ENCODE peak calls at places on chromosomes 7 and 10, in four cellular contexts. One of them, this sample, is unnamed.

GRCh38 chr7:49781996-49782395 is 8.6 kb downstream of the VWC2 start:
- DNase-seq in vagina: no peak
- DNase-seq in colonic mucosa: no peak
- DNase-seq in heart right ventricle: no peak
- DNase-seq in this sample: no peak

GRCh38 chr10:34143466-34143865 is 671.6 kb downstream of the PARD3 start:
- DNase-seq in colonic mucosa: no peak
- DNase-seq in heart right ventricle: no peak
- DNase-seq in vagina: no peak
- DNase-seq in this sample: no peak

GRCh38 chr10:119364941-119365340 is 157.6 kb downstream of the GRK5 start:
- DNase-seq in heart right ventricle: no peak
- DNase-seq in vagina: no peak
- DNase-seq in colonic mucosa: no peak
- DNase-seq in this sample: no peak

GRCh38 chr10:3683560-3683959 is 101.4 kb downstream of the KLF6 start:
- DNase-seq in heart right ventricle: no peak
- DNase-seq in vagina: no peak
- DNase-seq in colonic mucosa: no peak
- DNase-seq in this sample: no peak

GRCh38 chr7:1226155-1226901 is 6.3 kb upstream of the UNCX start:
- DNase-seq in heart right ventricle: no peak
- DNase-seq in vagina: no peak
- DNase-seq in colonic mucosa: no peak
- DNase-seq in this sample: no peak

GRCh38 chr7:134645935-134646334 is 718 bp upstream of the BPGM start:
- DNase-seq in heart right ventricle: peak; percentile 9
- DNase-seq in colonic mucosa: no peak
- DNase-seq in vagina: no peak
- DNase-seq in this sample: no peak

GRCh38 chr7:73971701-73972341 is 56.2 kb upstream of the ELN start:
- DNase-seq in heart right ventricle: no peak
- DNase-seq in vagina: no peak
- DNase-seq in colonic mucosa: peak; percentile 19
- DNase-seq in this sample: peak; percentile 63

GRCh38 chr7:699260-700170 is 27.0 kb upstream of the DNAAF5 start:
- DNase-seq in vagina: peak; percentile 64
- DNase-seq in colonic mucosa: peak; percentile 47
- DNase-seq in heart right ventricle: peak; percentile 30
- DNase-seq in this sample: peak; percentile 65

GRCh38 chr7:101162551-101163280 is 2.7 kb downstream of the VGF start:
- DNase-seq in colonic mucosa: peak; percentile 56
- DNase-seq in heart right ventricle: no peak
- DNase-seq in vagina: no peak
- DNase-seq in this sample: no peak

GRCh38 chr7:137936509-137937201 is 65.2 kb downstream of the CREB3L2 start:
- DNase-seq in vagina: no peak
- DNase-seq in heart right ventricle: no peak
- DNase-seq in colonic mucosa: no peak
- DNase-seq in this sample: no peak

GRCh38 chr7:94325121-94325475 is 69.6 kb upstream of the COL1A2 start:
- DNase-seq in heart right ventricle: no peak
- DNase-seq in vagina: no peak
- DNase-seq in colonic mucosa: no peak
- DNase-seq in this sample: no peak

GRCh38 chr7:139427788-139428187 is 55.7 kb downstream of the KLRG2 start:
- DNase-seq in vagina: no peak
- DNase-seq in colonic mucosa: no peak
- DNase-seq in heart right ventricle: no peak
- DNase-seq in this sample: no peak

GRCh38 chr10:8594176-8594575 is 539.7 kb downstream of the GATA3 start:
- DNase-seq in vagina: no peak
- DNase-seq in heart right ventricle: no peak
- DNase-seq in colonic mucosa: no peak
- DNase-seq in this sample: no peak

GRCh38 chr7:74289660-74290589 is 718 bp downstream of the CLIP2 start:
- DNase-seq in vagina: no peak
- DNase-seq in heart right ventricle: peak; percentile 36
- DNase-seq in colonic mucosa: peak; percentile 73
- DNase-seq in this sample: peak; percentile 82

GRCh38 chr10:124594240-124594639 is 132.6 kb downstream of the LHPP start:
- DNase-seq in vagina: no peak
- DNase-seq in heart right ventricle: no peak
- DNase-seq in colonic mucosa: no peak
- DNase-seq in this sample: no peak
- H3K4me1 ChIP-seq in vagina: peaks cover 13% of the 10 kb centered on the region
- H3K4me1 ChIP-seq in heart right ventricle: peaks cover 2% of the 10 kb centered on the region
- H3K4me1 ChIP-seq in colonic mucosa: peaks cover 2% of the 10 kb centered on the region
- H3K4me1 ChIP-seq in this sample: peaks cover 8% of the 10 kb centered on the region

DNA sequence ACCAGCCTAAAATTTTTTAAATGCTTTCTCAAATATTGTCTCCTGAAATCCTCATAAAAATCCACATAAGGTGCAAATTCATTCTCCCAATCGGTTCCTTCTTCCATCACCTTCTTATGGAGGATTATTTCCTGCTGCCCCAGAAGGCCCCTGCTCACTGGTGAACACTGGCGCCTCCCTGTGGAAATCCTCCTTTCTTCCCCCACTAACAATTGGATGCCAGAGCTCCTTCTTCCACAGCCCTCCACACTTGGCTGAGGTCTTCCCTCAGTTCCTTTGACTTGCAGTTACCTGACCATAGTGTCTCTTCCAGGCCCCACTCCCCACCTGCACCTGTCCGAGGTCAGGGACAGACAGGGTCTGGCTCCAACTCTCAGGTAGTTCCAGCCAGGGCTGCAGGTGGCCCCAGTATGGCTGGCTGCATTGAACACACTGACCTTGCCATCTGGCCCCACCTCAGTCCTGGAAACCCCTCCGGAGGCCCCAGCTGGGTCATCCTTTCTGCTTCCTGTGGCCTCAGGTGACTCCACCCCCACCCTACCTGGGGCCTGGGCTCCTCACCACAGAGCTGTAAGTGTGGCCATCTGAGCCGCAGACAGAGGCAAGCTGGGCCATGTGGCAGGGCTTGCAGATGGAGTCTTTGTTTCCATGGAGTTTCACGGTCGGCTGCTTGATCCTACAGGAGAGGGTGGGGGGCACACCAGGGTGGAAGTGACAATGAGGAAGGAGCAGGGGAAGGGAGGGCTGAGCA is 18.4 kb downstream of the SPOCK2 start:
- DNase-seq in vagina: no peak
- DNase-seq in colonic mucosa: no peak
- DNase-seq in heart right ventricle: no peak
- DNase-seq in this sample: no peak
- TF ChIP-seq CTCF in vagina: no peak
- TF ChIP-seq CTCF in colonic mucosa: no peak
- TF ChIP-seq CTCF in heart right ventricle: peak; percentile 16
- TF ChIP-seq CTCF in this sample: no peak

GRCh38 chr10:77291596-77292505 is 345.8 kb downstream of the KCNMA1 start:
- DNase-seq in vagina: no peak
- DNase-seq in colonic mucosa: no peak
- DNase-seq in heart right ventricle: no peak
- DNase-seq in this sample: no peak

GRCh38 chr10:77289027-77289501 is 348.5 kb downstream of the KCNMA1 start:
- DNase-seq in colonic mucosa: no peak
- DNase-seq in vagina: no peak
- DNase-seq in heart right ventricle: no peak
- DNase-seq in this sample: no peak

GRCh38 chr10:77290528-77291155 is 347.0 kb downstream of the KCNMA1 start:
- DNase-seq in heart right ventricle: no peak
- DNase-seq in vagina: no peak
- DNase-seq in colonic mucosa: no peak
- DNase-seq in this sample: no peak

GRCh38 chr10:77287647-77288120 is 349.9 kb downstream of the KCNMA1 start:
- DNase-seq in heart right ventricle: peak; percentile 5
- DNase-seq in vagina: no peak
- DNase-seq in colonic mucosa: peak; percentile 20
- DNase-seq in this sample: no peak

DNA sequence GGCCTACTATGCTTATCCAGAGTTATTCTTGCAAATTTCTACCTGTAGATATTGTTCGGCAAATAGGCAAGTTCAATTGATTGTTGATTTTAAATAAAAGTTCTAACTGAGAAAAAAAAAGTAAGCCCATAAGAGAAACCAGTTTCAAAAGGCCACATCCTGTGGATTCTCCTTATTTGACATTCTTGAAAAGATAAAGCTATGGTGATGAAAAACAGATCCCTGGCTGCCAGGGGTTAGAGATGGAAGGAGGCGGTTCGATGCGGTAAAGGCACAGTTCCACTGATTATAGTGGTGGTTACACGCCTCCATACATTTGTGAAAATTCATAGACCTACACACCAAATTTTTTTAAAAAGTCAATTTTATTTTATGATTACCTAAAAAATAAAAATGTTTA is 347.8 kb downstream of the KCNMA1 start:
- DNase-seq in colonic mucosa: no peak
- DNase-seq in heart right ventricle: no peak
- DNase-seq in vagina: no peak
- DNase-seq in this sample: no peak
- H3K4me1 ChIP-seq in colonic mucosa: no peaks in the 10 kb centered on the region
- H3K4me1 ChIP-seq in heart right ventricle: no peaks in the 10 kb centered on the region
- H3K4me1 ChIP-seq in vagina: peaks cover 12% of the 10 kb centered on the region
- H3K4me1 ChIP-seq in this sample: no peaks in the 10 kb centered on the region

DNA sequence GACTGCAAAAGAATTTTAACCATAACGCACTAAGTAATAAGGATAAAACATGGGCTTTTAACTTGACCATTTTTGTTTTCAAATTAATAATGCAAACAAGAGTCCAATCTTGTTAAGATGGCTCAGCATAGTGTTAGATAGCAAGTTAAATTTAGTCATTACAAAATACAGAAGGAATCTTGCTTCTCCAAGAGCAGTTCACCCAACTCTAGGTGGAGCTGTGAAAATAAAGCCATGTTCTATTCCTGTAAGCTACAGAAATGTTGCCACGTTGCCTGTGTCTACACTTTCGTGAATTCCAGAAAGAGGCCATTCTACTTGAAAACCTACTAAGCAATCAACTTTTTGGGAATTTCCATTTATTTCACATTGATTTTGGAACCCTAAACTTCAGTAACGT is 191.9 kb downstream of the SFMBT2 start:
- DNase-seq in colonic mucosa: no peak
- DNase-seq in vagina: no peak
- DNase-seq in heart right ventricle: no peak
- DNase-seq in this sample: no peak
- TF ChIP-seq CTCF in colonic mucosa: no peak
- TF ChIP-seq CTCF in vagina: no peak
- TF ChIP-seq CTCF in heart right ventricle: peak; percentile 48
- TF ChIP-seq CTCF in this sample: no peak

DNA sequence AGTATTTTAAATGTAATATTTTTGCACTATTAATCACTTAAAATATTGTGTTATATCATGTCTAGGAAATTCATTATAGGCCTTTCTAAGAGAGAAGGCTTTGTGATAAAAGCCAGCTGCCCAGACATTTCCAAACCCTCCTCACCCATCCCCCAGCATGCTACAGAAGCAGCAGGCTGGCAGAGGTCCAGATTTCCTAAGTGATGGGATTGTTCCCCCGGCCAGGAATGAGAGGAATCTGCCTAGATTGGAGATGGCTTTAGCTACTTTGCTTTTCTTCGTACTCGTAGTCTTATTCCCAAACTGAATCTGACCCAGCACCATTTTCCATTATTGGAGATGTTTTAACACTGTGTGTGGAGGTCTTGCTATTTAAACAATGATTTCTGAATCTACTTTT is 29.4 kb downstream of the CDK14 start:
- DNase-seq in heart right ventricle: peak; percentile 30
- DNase-seq in colonic mucosa: peak; percentile 20
- DNase-seq in vagina: no peak
- DNase-seq in this sample: no peak
- H3K4me1 ChIP-seq in heart right ventricle: peaks cover 46% of the 10 kb centered on the region
- H3K4me1 ChIP-seq in colonic mucosa: no peaks in the 10 kb centered on the region
- H3K4me1 ChIP-seq in vagina: peaks cover 10% of the 10 kb centered on the region
- H3K4me1 ChIP-seq in this sample: no peaks in the 10 kb centered on the region

DNA sequence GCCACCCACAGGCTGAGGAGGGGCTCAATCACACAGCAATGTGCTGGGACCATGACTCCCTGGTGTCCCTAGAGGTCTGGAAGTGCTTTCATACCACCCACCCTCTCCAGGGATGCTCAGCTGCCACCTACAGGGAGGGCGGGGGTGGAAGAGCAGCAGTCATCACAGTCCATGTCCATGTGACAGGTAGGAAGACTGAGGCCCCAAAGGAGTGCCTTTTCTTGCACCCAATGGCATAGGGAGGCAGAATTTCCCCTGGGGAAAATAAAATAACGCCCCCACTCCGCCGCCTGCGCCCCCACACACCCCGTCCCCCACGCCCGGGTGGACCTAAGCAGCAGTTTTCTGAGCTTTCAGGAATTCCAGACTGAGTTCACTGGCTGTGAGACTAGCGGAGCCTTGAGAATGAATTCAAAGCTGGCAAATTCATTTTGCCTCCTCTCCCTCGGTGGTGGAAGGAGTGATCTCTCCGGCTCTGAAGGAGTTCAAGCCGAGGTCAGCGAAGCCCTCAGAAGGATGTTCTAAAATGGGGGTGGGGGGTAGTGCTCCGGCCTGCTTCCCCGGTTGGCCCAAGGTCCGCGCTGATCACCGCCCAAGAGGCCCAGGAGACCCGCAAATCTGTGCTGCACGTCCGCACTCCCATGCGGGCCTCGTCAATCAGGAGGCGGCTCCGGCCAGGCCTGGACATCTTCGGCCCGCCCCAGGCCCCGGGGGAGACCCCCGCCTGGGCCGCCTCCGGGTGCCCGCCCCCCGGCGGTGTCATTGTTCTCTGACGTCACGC is 2.1 kb upstream of the ZMIZ1 start:
- DNase-seq in heart right ventricle: no peak
- DNase-seq in vagina: no peak
- DNase-seq in colonic mucosa: peak; percentile 69
- DNase-seq in this sample: no peak
- TF ChIP-seq CTCF in heart right ventricle: peak; percentile 42
- TF ChIP-seq CTCF in vagina: no peak
- TF ChIP-seq CTCF in colonic mucosa: peak; percentile 21
- TF ChIP-seq CTCF in this sample: no peak

GRCh38 chr7:39733881-39734571 is 110.7 kb downstream of the RALA start:
- DNase-seq in heart right ventricle: no peak
- DNase-seq in vagina: no peak
- DNase-seq in colonic mucosa: no peak
- DNase-seq in this sample: no peak
- H3K4me1 ChIP-seq in heart right ventricle: peaks cover 22% of the 10 kb centered on the region
- H3K4me1 ChIP-seq in vagina: peaks cover 32% of the 10 kb centered on the region
- H3K4me1 ChIP-seq in colonic mucosa: no peaks in the 10 kb centered on the region
- H3K4me1 ChIP-seq in this sample: peaks cover 32% of the 10 kb centered on the region

This sample was measured in suprapubic skin.